ENCODE peak calls at places on chromosomes 3 and 15, in nine cellular contexts. W, G, S, Y, N, H, O, Z and D are unnamed samples.

GRCh38 chr3:59856921-59857320 is 807.1 kb upstream of the CFAP20DC start:
- DNase-seq in S (no peak), Y (no peak), H (no peak), O (no peak), W (no peak), N (no peak), G (no peak), Z (no peak), D (peak)

GRCh38 chr3:69178838-69179739 is 56.7 kb upstream of the LMOD3 start:
- DNase-seq in Y (no peak), W (no peak), N (no peak), S (peak), O (peak), H (no peak), G (peak), Z (no peak), D (no peak)

GRCh38 chr15:57281357-57281756 is 94.9 kb upstream of the CGNL1 start:
- DNase-seq in Z (no peak), S (no peak), H (no peak), Y (no peak), W (no peak), N (no peak), O (no peak), G (no peak), D (peak)

GRCh38 chr3:55000546-55000945 is 72.7 kb upstream of the LRTM1 start:
- DNase-seq in S (no peak), W (no peak), Z (no peak), N (no peak), G (peak), Y (no peak), O (peak), H (no peak), D (peak)

GRCh38 chr15:39393575-39394335 is 187.1 kb upstream of the THBS1 start:
- DNase-seq in Z (no peak), N (no peak), W (no peak), O (peak), G (no peak), Y (no peak), H (no peak), S (peak), D (no peak)

GRCh38 chr3:18538463-18538862 is 113.3 kb upstream of the SATB1 start:
- DNase-seq in W (no peak), Y (no peak), S (no peak), Z (no peak), O (no peak), H (no peak), N (no peak), G (no peak), D (no peak)

GRCh38 chr3:14461748-14462324 is 59.4 kb downstream of the SLC6A6 start:
- DNase-seq in W (peak), Y (peak), O (peak), H (no peak), S (peak), Z (peak), N (peak), G (peak), D (peak)

GRCh38 chr15:61097852-61098251 is 131.2 kb downstream of the RORA start:
- DNase-seq in Z (no peak), N (no peak), G (no peak), Y (no peak), H (no peak), S (no peak), W (no peak), O (no peak), D (no peak)

GRCh38 chr3:153572165-153572564 is 410.1 kb downstream of the RAP2B start:
- DNase-seq in W (no peak), Y (no peak), S (no peak), H (no peak), G (no peak), Z (no peak), O (no peak), N (no peak), D (no peak)

GRCh38 chr3:57068437-57069089 is 8.1 kb downstream of the SPATA12 start:
- DNase-seq in G (peak), Z (no peak), O (peak), N (peak), S (peak), W (no peak), H (no peak), Y (peak), D (peak)

GRCh38 chr3:12727481-12727880 is 31.6 kb downstream of the TMEM40 start:
- DNase-seq in N (no peak), S (no peak), G (no peak), W (no peak), Z (no peak), H (no peak), O (no peak), Y (no peak), D (no peak)

GRCh38 chr3:100540791-100541334 is 48.4 kb downstream of the TMEM45A start:
- DNase-seq in Y (no peak), S (no peak), Z (no peak), O (no peak), G (no peak), W (no peak), N (no peak), H (no peak), D (no peak)

GRCh38 chr3:143327388-143327787 is 207.8 kb downstream of the CHST2 start:
- DNase-seq in W (no peak), H (no peak), Z (no peak), G (peak), Y (no peak), N (no peak), S (no peak), O (peak), D (peak)

GRCh38 chr3:128665362-128666021 is 14.9 kb upstream of the RPN1 start:
- DNase-seq in G (peak), Z (no peak), H (no peak), N (no peak), Y (no peak), W (peak), O (no peak), S (no peak), D (peak)

GRCh38 chr3:194481103-194481502 is 5.7 kb downstream of the ATP13A3 start:
- DNase-seq in N (no peak), H (no peak), Y (no peak), G (peak), O (peak), S (no peak), Z (no peak), W (no peak), D (no peak)

GRCh38 chr3:131530374-131530773 is 27.6 kb upstream of the MRPL3 start:
- DNase-seq in H (no peak), W (no peak), S (no peak), O (no peak), G (no peak), Y (no peak), N (no peak), Z (no peak), D (no peak)

GRCh38 chr3:160065282-160065681 is 76.6 kb downstream of the IL12A start:
- DNase-seq in Y (no peak), Z (no peak), S (no peak), H (no peak), W (no peak), O (no peak), N (no peak), G (no peak), D (no peak)

GRCh38 chr15:57553526-57553925 is 38.2 kb upstream of the MYZAP start:
- DNase-seq in N (no peak), W (no peak), Y (no peak), H (no peak), O (no peak), G (no peak), S (no peak), Z (no peak), D (peak)

GRCh38 chr3:94252316-94252715 is 189.5 kb downstream of the NSUN3 start:
- DNase-seq in N (no peak), O (no peak), S (no peak), G (no peak), H (no peak), W (no peak), Y (no peak), Z (no peak), D (no peak)

GRCh38 chr3:23629181-23629893 is 176.4 kb upstream of the UBE2E1 start:
- DNase-seq in S (peak), N (no peak), W (no peak), O (peak), Y (no peak), G (peak), Z (no peak), H (no peak), D (peak)

GRCh38 chr3:127422663-127423375 is 135.0 kb upstream of the PRR20G start:
- DNase-seq in G (no peak), W (no peak), Y (no peak), Z (no peak), O (no peak), H (no peak), N (peak), S (no peak), D (no peak)

GRCh38 chr15:83372434-83372873 is 74.7 kb upstream of the SH3GL3 start:
- DNase-seq in O (peak), N (no peak), Z (no peak), G (no peak), W (no peak), H (no peak), S (no peak), Y (no peak), D (no peak)

GRCh38 chr3:23314981-23315805 is 112.1 kb downstream of the UBE2E2 start:
- DNase-seq in W (no peak), N (no peak), O (peak), Z (no peak), S (no peak), Y (no peak), G (no peak), H (no peak), D (no peak)

GRCh38 chr3:4825572-4826236 is 153.5 kb upstream of the BHLHE40 start:
- DNase-seq in G (no peak), S (no peak), Z (peak), H (no peak), N (no peak), Y (peak), W (no peak), O (peak), D (no peak)

GRCh38 chr3:124974691-124975090 is 40.1 kb upstream of the MUC13 start:
- DNase-seq in H (no peak), S (peak), Z (no peak), Y (no peak), W (no peak), O (no peak), G (no peak), N (no peak), D (no peak)

GRCh38 chr3:41749988-41750387 is 211.9 kb downstream of the ULK4 start:
- DNase-seq in Y (no peak), G (no peak), O (no peak), Z (no peak), W (no peak), N (no peak), S (no peak), H (no peak), D (no peak)

GRCh38 chr3:171116365-171116764 is 89.8 kb upstream of the SLC2A2 start:
- DNase-seq in O (peak), W (no peak), Y (no peak), N (no peak), Z (no peak), S (no peak), H (no peak), G (peak), D (no peak)

GRCh38 chr3:64445318-64446300 is 220.3 kb upstream of the PRICKLE2 start:
- DNase-seq in G (peak), O (peak), W (no peak), N (no peak), S (no peak), H (peak), Z (peak), Y (no peak), D (peak)

GRCh38 chr15:51736646-51737537 is 563 bp downstream of the LYSMD2 start:
- DNase-seq in Z (peak), N (peak), Y (peak), H (no peak), S (peak), G (no peak), O (no peak), W (peak), D (peak)

GRCh38 chr3:74273091-74273490 is 341.4 kb downstream of the CNTN3 start:
- DNase-seq in S (no peak), O (no peak), Y (no peak), Z (no peak), N (no peak), G (peak), H (no peak), W (no peak), D (peak)

GRCh38 chr3:171453175-171453868 is 6.9 kb downstream of the TNIK start:
- DNase-seq in Z (no peak), Y (peak), H (no peak), S (no peak), W (no peak), N (no peak), G (no peak), O (no peak), D (no peak)

GRCh38 chr3:134666885-134667284 is 16.1 kb upstream of the KY start:
- DNase-seq in Y (no peak), S (no peak), Z (no peak), N (no peak), H (no peak), O (no peak), W (no peak), G (no peak), D (no peak)